ENCODE peak calls at places on chromosomes 4 and X, in four cellular contexts. N is activated T-cell treated with anti-CD3 and anti-CD28 coated beads, Interleukin-2, amount 50 U/mL, for 48 hours; K is HS-5; C is left cardiac atrium. V is an unnamed sample.

GRCh38 chr4:98620087-98620784 is 38.2 kb downstream of the TSPAN5 start:
- DNase-seq in K (no peak), N (no peak), C (no peak), V (no peak)

GRCh38 chr4:25022198-25022597 is 8.5 kb downstream of the LGI2 start:
- DNase-seq in N (no peak), K (no peak), C (no peak), V (no peak)

GRCh38 chr4:188822698-188823097 is 683.5 kb downstream of the TRIML1 start:
- DNase-seq in C (no peak), N (no peak), K (peak), V (peak)

GRCh38 chr4:69689530-69690111 is 36.6 kb upstream of the UGT2A1 start:
- DNase-seq in N (no peak), C (no peak), K (no peak), V (no peak)

GRCh38 chrX:154730271-154730883 is 20.5 kb downstream of the GAB3 start:
- DNase-seq in K (no peak), C (peak), N (no peak), V (no peak)

GRCh38 chr4:175953960-175954521 is 111.6 kb upstream of the WDR17 start:
- DNase-seq in K (no peak), N (no peak), C (no peak), V (no peak)

GRCh38 chr4:30828290-30828926 is 108.2 kb downstream of the PCDH7 start:
- DNase-seq in C (no peak), N (no peak), K (no peak), V (no peak)

GRCh38 chrX:68114573-68115199 is 318.6 kb downstream of the OPHN1 start:
- DNase-seq in C (no peak), N (no peak), K (no peak), V (no peak)

GRCh38 chrX:21725498-21725897 is 32.4 kb downstream of the SMPX start:
- DNase-seq in K (no peak), N (no peak), C (no peak), V (peak)

GRCh38 chr4:133581971-133582619 is 433.0 kb downstream of the PCDH10 start:
- DNase-seq in K (no peak), N (no peak), C (no peak), V (no peak)

GRCh38 chr4:147731611-147732515 is at the start of gene ARHGAP10:
- DNase-seq in K (no peak), N (peak), C (peak), V (peak)

GRCh38 chr4:100306018-100306417 is 115.8 kb upstream of the DDIT4L start:
- DNase-seq in C (no peak), N (no peak), K (no peak), V (no peak)

GRCh38 chr4:77505958-77506319 is 99.7 kb upstream of the CXCL13 start:
- DNase-seq in K (no peak), N (no peak), C (no peak), V (no peak)

GRCh38 chr4:37603070-37603468 is 83.1 kb downstream of the RELL1 start:
- DNase-seq in N (peak), C (peak), K (peak), V (peak)

GRCh38 chr4:33625762-33626161 is 2618.6 kb downstream of the ARAP2 start:
- DNase-seq in C (no peak), K (no peak), N (no peak), V (no peak)

GRCh38 chrX:42846741-42847140 is 68.8 kb upstream of the PPP1R2C start:
- DNase-seq in N (no peak), C (no peak), K (no peak), V (no peak)

GRCh38 chr4:174260099-174260498 is 23.4 kb downstream of the FBXO8 start:
- DNase-seq in K (no peak), C (no peak), N (no peak), V (peak)

GRCh38 chrX:18075603-18076002 is 145.1 kb downstream of the BEND2 start:
- DNase-seq in K (no peak), C (no peak), N (no peak), V (no peak)

GRCh38 chrX:110218591-110218990 is 99.3 kb downstream of the AMMECR1 start:
- DNase-seq in K (no peak), N (no peak), C (no peak), V (no peak)

GRCh38 chrX:22533898-22534297 is 261.2 kb downstream of the CBLL2 start:
- DNase-seq in N (no peak), C (no peak), K (no peak), V (no peak)

GRCh38 chrX:119072771-119073170 is at the start of gene CT47C1:
- DNase-seq in N (no peak), C (no peak), K (no peak), V (no peak)

GRCh38 chr4:80608285-80608980 is 272.9 kb downstream of the CFAP299 start:
- DNase-seq in K (peak), N (no peak), C (no peak), V (no peak)

GRCh38 chr4:140790765-140791164 is 34.6 kb upstream of the TBC1D9 start:
- DNase-seq in K (no peak), N (no peak), C (peak), V (no peak)

GRCh38 chr4:127209580-127210095 is 423.1 kb upstream of the INTU start:
- DNase-seq in N (no peak), C (no peak), K (no peak), V (no peak)

GRCh38 chrX:101398694-101399093 is 7.9 kb downstream of the RPL36A start:
- DNase-seq in N (no peak), C (no peak), K (no peak), V (no peak)

GRCh38 chr4:127656047-127656680 is 23.4 kb downstream of the INTU start:
- DNase-seq in N (no peak), K (no peak), C (no peak), V (no peak)